ENCODE peak calls at places on chromosomes 12 and 14, in nine cellular contexts. One of them, this sample, is unnamed.

GRCh38 chr12:57989837-57990236 is 48.5 kb downstream of the ATP23 start:
- ATAC-seq in IMR-90: no peak
- ATAC-seq in right lobe of liver: no peak
- ATAC-seq in upper lobe of right lung: no peak
- ATAC-seq in Panc1: no peak
- ATAC-seq in HepG2: no peak
- ATAC-seq in activated B cell treated with CpG ODN at 0.5 μM for 24 hours: no peak
- ATAC-seq in left cardiac atrium: no peak
- ATAC-seq in heart left ventricle: no peak
- ATAC-seq in this sample: no peak

GRCh38 chr14:78985668-78986073 is 815.5 kb downstream of the NRXN3 start:
- ATAC-seq in activated B cell treated with CpG ODN at 0.5 μM for 24 hours: no peak
- ATAC-seq in Panc1: no peak
- ATAC-seq in left cardiac atrium: no peak
- ATAC-seq in HepG2: no peak
- ATAC-seq in IMR-90: no peak
- ATAC-seq in upper lobe of right lung: no peak
- ATAC-seq in right lobe of liver: no peak
- ATAC-seq in heart left ventricle: no peak
- ATAC-seq in this sample: no peak

GRCh38 chr12:65565601-65566560 is 258.4 kb upstream of the HMGA2 start:
- ATAC-seq in left cardiac atrium: peak; percentile 84
- ATAC-seq in right lobe of liver: no peak
- ATAC-seq in activated B cell treated with CpG ODN at 0.5 μM for 24 hours: no peak
- ATAC-seq in IMR-90: peak; percentile 78
- ATAC-seq in heart left ventricle: peak; percentile 34
- ATAC-seq in HepG2: no peak
- ATAC-seq in Panc1: no peak
- ATAC-seq in upper lobe of right lung: peak; percentile 31
- ATAC-seq in this sample: no peak

GRCh38 chr14:104297721-104298401 is 159.5 kb downstream of the KIF26A start:
- ATAC-seq in IMR-90: no peak
- ATAC-seq in left cardiac atrium: no peak
- ATAC-seq in Panc1: no peak
- ATAC-seq in HepG2: no peak
- ATAC-seq in heart left ventricle: no peak
- ATAC-seq in activated B cell treated with CpG ODN at 0.5 μM for 24 hours: no peak
- ATAC-seq in right lobe of liver: no peak
- ATAC-seq in upper lobe of right lung: no peak
- ATAC-seq in this sample: no peak

GRCh38 chr12:26187014-26187413 is 8.4 kb upstream of the SSPN start:
- ATAC-seq in right lobe of liver: no peak
- ATAC-seq in left cardiac atrium: peak; percentile 61
- ATAC-seq in activated B cell treated with CpG ODN at 0.5 μM for 24 hours: no peak
- ATAC-seq in Panc1: no peak
- ATAC-seq in upper lobe of right lung: no peak
- ATAC-seq in heart left ventricle: no peak
- ATAC-seq in HepG2: no peak
- ATAC-seq in IMR-90: no peak
- ATAC-seq in this sample: no peak

GRCh38 chr14:73026845-73027542 is at the start of gene ZFYVE1:
- ATAC-seq in Panc1: peak; percentile 99
- ATAC-seq in upper lobe of right lung: peak; percentile 100
- ATAC-seq in HepG2: peak; percentile 99
- ATAC-seq in IMR-90: peak; percentile 99
- ATAC-seq in heart left ventricle: peak; percentile 100
- ATAC-seq in right lobe of liver: peak; percentile 100
- ATAC-seq in activated B cell treated with CpG ODN at 0.5 μM for 24 hours: peak; percentile 99
- ATAC-seq in left cardiac atrium: peak; percentile 100
- ATAC-seq in this sample: peak; percentile 100

GRCh38 chr14:92798811-92799210 is 4.7 kb downstream of the GOLGA5 start:
- ATAC-seq in HepG2: no peak
- ATAC-seq in activated B cell treated with CpG ODN at 0.5 μM for 24 hours: no peak
- ATAC-seq in right lobe of liver: no peak
- ATAC-seq in left cardiac atrium: no peak
- ATAC-seq in IMR-90: no peak
- ATAC-seq in upper lobe of right lung: no peak
- ATAC-seq in heart left ventricle: no peak
- ATAC-seq in Panc1: no peak
- ATAC-seq in this sample: no peak

GRCh38 chr14:102464006-102464405 is 45.6 kb downstream of the ANKRD9 start:
- ATAC-seq in left cardiac atrium: no peak
- ATAC-seq in activated B cell treated with CpG ODN at 0.5 μM for 24 hours: no peak
- ATAC-seq in right lobe of liver: no peak
- ATAC-seq in heart left ventricle: no peak
- ATAC-seq in IMR-90: no peak
- ATAC-seq in HepG2: no peak
- ATAC-seq in upper lobe of right lung: no peak
- ATAC-seq in Panc1: no peak
- ATAC-seq in this sample: no peak

GRCh38 chr12:124994435-124994975 is 1.1 kb downstream of the BRI3BP start:
- ATAC-seq in Panc1: no peak
- ATAC-seq in IMR-90: no peak
- ATAC-seq in activated B cell treated with CpG ODN at 0.5 μM for 24 hours: peak; percentile 38
- ATAC-seq in heart left ventricle: peak; percentile 25
- ATAC-seq in right lobe of liver: peak; percentile 5
- ATAC-seq in upper lobe of right lung: peak; percentile 37
- ATAC-seq in HepG2: peak; percentile 15
- ATAC-seq in left cardiac atrium: peak; percentile 17
- ATAC-seq in this sample: peak; percentile 57

GRCh38 chr14:105710119-105711057 is 184.0 kb downstream of the TMEM121 start:
- ATAC-seq in HepG2: no peak
- ATAC-seq in activated B cell treated with CpG ODN at 0.5 μM for 24 hours: no peak
- ATAC-seq in heart left ventricle: peak; percentile 3
- ATAC-seq in upper lobe of right lung: peak; percentile 2
- ATAC-seq in left cardiac atrium: no peak
- ATAC-seq in IMR-90: no peak
- ATAC-seq in right lobe of liver: no peak
- ATAC-seq in Panc1: no peak
- ATAC-seq in this sample: no peak

GRCh38 chr14:102540310-102541028 is 30.9 kb upstream of the ANKRD9 start:
- ATAC-seq in HepG2: peak; percentile 15
- ATAC-seq in left cardiac atrium: no peak
- ATAC-seq in IMR-90: peak; percentile 30
- ATAC-seq in heart left ventricle: no peak
- ATAC-seq in right lobe of liver: no peak
- ATAC-seq in upper lobe of right lung: no peak
- ATAC-seq in activated B cell treated with CpG ODN at 0.5 μM for 24 hours: no peak
- ATAC-seq in Panc1: no peak
- ATAC-seq in this sample: no peak

GRCh38 chr14:94361682-94362081 is 26.7 kb downstream of the SERPINA1 start:
- ATAC-seq in heart left ventricle: no peak
- ATAC-seq in right lobe of liver: peak; percentile 18
- ATAC-seq in upper lobe of right lung: no peak
- ATAC-seq in Panc1: no peak
- ATAC-seq in activated B cell treated with CpG ODN at 0.5 μM for 24 hours: no peak
- ATAC-seq in HepG2: peak; percentile 23
- ATAC-seq in left cardiac atrium: no peak
- ATAC-seq in IMR-90: no peak
- ATAC-seq in this sample: no peak

GRCh38 chr14:23153891-23154796 is 29.3 kb downstream of the SLC7A8 start:
- ATAC-seq in right lobe of liver: peak; percentile 78
- ATAC-seq in heart left ventricle: peak; percentile 93
- ATAC-seq in HepG2: peak; percentile 11
- ATAC-seq in IMR-90: no peak
- ATAC-seq in left cardiac atrium: peak; percentile 88
- ATAC-seq in upper lobe of right lung: peak; percentile 95
- ATAC-seq in activated B cell treated with CpG ODN at 0.5 μM for 24 hours: no peak
- ATAC-seq in Panc1: no peak
- ATAC-seq in this sample: no peak

GRCh38 chr12:22518998-22519397 is 25.3 kb downstream of the C2CD5 start:
- ATAC-seq in IMR-90: no peak
- ATAC-seq in upper lobe of right lung: no peak
- ATAC-seq in left cardiac atrium: no peak
- ATAC-seq in heart left ventricle: peak; percentile 22
- ATAC-seq in Panc1: no peak
- ATAC-seq in activated B cell treated with CpG ODN at 0.5 μM for 24 hours: no peak
- ATAC-seq in right lobe of liver: no peak
- ATAC-seq in HepG2: no peak
- ATAC-seq in this sample: no peak

GRCh38 chr12:94586589-94587259 is 63.6 kb downstream of the TMCC3 start:
- ATAC-seq in Panc1: peak; percentile 62
- ATAC-seq in upper lobe of right lung: no peak
- ATAC-seq in heart left ventricle: no peak
- ATAC-seq in activated B cell treated with CpG ODN at 0.5 μM for 24 hours: no peak
- ATAC-seq in right lobe of liver: no peak
- ATAC-seq in left cardiac atrium: peak; percentile 32
- ATAC-seq in HepG2: no peak
- ATAC-seq in IMR-90: no peak
- ATAC-seq in this sample: no peak

GRCh38 chr12:16475521-16475920 is 128.1 kb downstream of the MGST1 start:
- ATAC-seq in upper lobe of right lung: peak; percentile 79
- ATAC-seq in Panc1: no peak
- ATAC-seq in activated B cell treated with CpG ODN at 0.5 μM for 24 hours: no peak
- ATAC-seq in right lobe of liver: no peak
- ATAC-seq in IMR-90: no peak
- ATAC-seq in HepG2: no peak
- ATAC-seq in heart left ventricle: no peak
- ATAC-seq in left cardiac atrium: no peak
- ATAC-seq in this sample: no peak

GRCh38 chr12:104054681-104055346 is 4.8 kb upstream of the GLT8D2 start:
- ATAC-seq in Panc1: no peak
- ATAC-seq in right lobe of liver: no peak
- ATAC-seq in activated B cell treated with CpG ODN at 0.5 μM for 24 hours: no peak
- ATAC-seq in IMR-90: no peak
- ATAC-seq in left cardiac atrium: no peak
- ATAC-seq in HepG2: no peak
- ATAC-seq in heart left ventricle: no peak
- ATAC-seq in upper lobe of right lung: no peak
- ATAC-seq in this sample: no peak

GRCh38 chr14:65565948-65566347 is 153.4 kb downstream of the FUT8 start:
- ATAC-seq in Panc1: no peak
- ATAC-seq in HepG2: no peak
- ATAC-seq in heart left ventricle: no peak
- ATAC-seq in right lobe of liver: no peak
- ATAC-seq in upper lobe of right lung: no peak
- ATAC-seq in left cardiac atrium: no peak
- ATAC-seq in activated B cell treated with CpG ODN at 0.5 μM for 24 hours: no peak
- ATAC-seq in IMR-90: no peak
- ATAC-seq in this sample: no peak

GRCh38 chr12:26441434-26441833 is 246.1 kb downstream of the SSPN start:
- ATAC-seq in heart left ventricle: no peak
- ATAC-seq in left cardiac atrium: no peak
- ATAC-seq in HepG2: no peak
- ATAC-seq in activated B cell treated with CpG ODN at 0.5 μM for 24 hours: no peak
- ATAC-seq in right lobe of liver: no peak
- ATAC-seq in Panc1: no peak
- ATAC-seq in IMR-90: no peak
- ATAC-seq in upper lobe of right lung: no peak
- ATAC-seq in this sample: no peak

GRCh38 chr12:94260717-94261116 is 112.3 kb downstream of the PLXNC1 start:
- ATAC-seq in right lobe of liver: no peak
- ATAC-seq in heart left ventricle: peak; percentile 50
- ATAC-seq in upper lobe of right lung: no peak
- ATAC-seq in activated B cell treated with CpG ODN at 0.5 μM for 24 hours: no peak
- ATAC-seq in left cardiac atrium: peak; percentile 26
- ATAC-seq in IMR-90: no peak
- ATAC-seq in Panc1: no peak
- ATAC-seq in HepG2: no peak
- ATAC-seq in this sample: no peak

GRCh38 chr14:22898302-22898894 is 15.4 kb downstream of the REM2 start:
- ATAC-seq in heart left ventricle: no peak
- ATAC-seq in right lobe of liver: no peak
- ATAC-seq in left cardiac atrium: peak; percentile 77
- ATAC-seq in IMR-90: peak; percentile 82
- ATAC-seq in activated B cell treated with CpG ODN at 0.5 μM for 24 hours: no peak
- ATAC-seq in HepG2: no peak
- ATAC-seq in Panc1: no peak
- ATAC-seq in upper lobe of right lung: no peak
- ATAC-seq in this sample: no peak

GRCh38 chr14:59161571-59162175 is 26.8 kb upstream of the DAAM1 start:
- ATAC-seq in right lobe of liver: no peak
- ATAC-seq in HepG2: peak; percentile 94
- ATAC-seq in activated B cell treated with CpG ODN at 0.5 μM for 24 hours: no peak
- ATAC-seq in IMR-90: peak; percentile 40
- ATAC-seq in Panc1: no peak
- ATAC-seq in left cardiac atrium: peak; percentile 85
- ATAC-seq in heart left ventricle: peak; percentile 71
- ATAC-seq in upper lobe of right lung: peak; percentile 43
- ATAC-seq in this sample: peak; percentile 55

GRCh38 chr12:13084898-13085640 is 18.4 kb downstream of the GSG1 start:
- ATAC-seq in left cardiac atrium: no peak
- ATAC-seq in Panc1: no peak
- ATAC-seq in right lobe of liver: no peak
- ATAC-seq in HepG2: no peak
- ATAC-seq in activated B cell treated with CpG ODN at 0.5 μM for 24 hours: no peak
- ATAC-seq in upper lobe of right lung: no peak
- ATAC-seq in IMR-90: no peak
- ATAC-seq in heart left ventricle: no peak
- ATAC-seq in this sample: no peak

GRCh38 chr12:51973560-51973959 is 22.1 kb downstream of the ACVR1B start:
- ATAC-seq in HepG2: no peak
- ATAC-seq in upper lobe of right lung: no peak
- ATAC-seq in heart left ventricle: no peak
- ATAC-seq in IMR-90: no peak
- ATAC-seq in left cardiac atrium: peak; percentile 8
- ATAC-seq in activated B cell treated with CpG ODN at 0.5 μM for 24 hours: no peak
- ATAC-seq in right lobe of liver: no peak
- ATAC-seq in Panc1: no peak
- ATAC-seq in this sample: no peak

GRCh38 chr14:96178674-96179321 is 25.8 kb upstream of the BDKRB2 start:
- ATAC-seq in Panc1: no peak
- ATAC-seq in activated B cell treated with CpG ODN at 0.5 μM for 24 hours: no peak
- ATAC-seq in heart left ventricle: no peak
- ATAC-seq in IMR-90: peak; percentile 4
- ATAC-seq in upper lobe of right lung: no peak
- ATAC-seq in left cardiac atrium: no peak
- ATAC-seq in HepG2: peak; percentile 86
- ATAC-seq in right lobe of liver: no peak
- ATAC-seq in this sample: no peak

GRCh38 chr14:64639340-64639821 is 64.8 kb upstream of the PLEKHG3 start:
- ATAC-seq in IMR-90: peak; percentile 42
- ATAC-seq in HepG2: no peak
- ATAC-seq in left cardiac atrium: no peak
- ATAC-seq in Panc1: no peak
- ATAC-seq in upper lobe of right lung: no peak
- ATAC-seq in heart left ventricle: no peak
- ATAC-seq in activated B cell treated with CpG ODN at 0.5 μM for 24 hours: no peak
- ATAC-seq in right lobe of liver: peak; percentile 58
- ATAC-seq in this sample: no peak

GRCh38 chr12:24499151-24500146 is 449.5 kb downstream of the BCAT1 start:
- ATAC-seq in heart left ventricle: peak; percentile 48
- ATAC-seq in HepG2: no peak
- ATAC-seq in right lobe of liver: peak; percentile 62
- ATAC-seq in left cardiac atrium: peak; percentile 78
- ATAC-seq in Panc1: no peak
- ATAC-seq in IMR-90: peak; percentile 60
- ATAC-seq in upper lobe of right lung: no peak
- ATAC-seq in activated B cell treated with CpG ODN at 0.5 μM for 24 hours: no peak
- ATAC-seq in this sample: no peak

GRCh38 chr14:31232081-31232480 is 24.5 kb upstream of the HECTD1 start:
- ATAC-seq in HepG2: no peak
- ATAC-seq in activated B cell treated with CpG ODN at 0.5 μM for 24 hours: no peak
- ATAC-seq in heart left ventricle: no peak
- ATAC-seq in right lobe of liver: no peak
- ATAC-seq in left cardiac atrium: no peak
- ATAC-seq in Panc1: no peak
- ATAC-seq in IMR-90: no peak
- ATAC-seq in upper lobe of right lung: no peak
- ATAC-seq in this sample: no peak

GRCh38 chr14:21229821-21230220 is 39.4 kb downstream of the HNRNPC start:
- ATAC-seq in left cardiac atrium: no peak
- ATAC-seq in Panc1: no peak
- ATAC-seq in IMR-90: no peak
- ATAC-seq in upper lobe of right lung: no peak
- ATAC-seq in HepG2: no peak
- ATAC-seq in activated B cell treated with CpG ODN at 0.5 μM for 24 hours: no peak
- ATAC-seq in heart left ventricle: no peak
- ATAC-seq in right lobe of liver: peak; percentile 14
- ATAC-seq in this sample: no peak

GRCh38 chr14:28057286-28058011 is 709.1 kb upstream of the FOXG1 start:
- ATAC-seq in right lobe of liver: peak; percentile 93
- ATAC-seq in activated B cell treated with CpG ODN at 0.5 μM for 24 hours: no peak
- ATAC-seq in Panc1: no peak
- ATAC-seq in heart left ventricle: no peak
- ATAC-seq in left cardiac atrium: no peak
- ATAC-seq in upper lobe of right lung: peak; percentile 72
- ATAC-seq in IMR-90: no peak
- ATAC-seq in HepG2: peak; percentile 55
- ATAC-seq in this sample: no peak

This sample was measured in stimulated activated memory B cell treated with anti-CD40 and anti-IgM and Interleukin-4, amounts not matched to agents 10 μg/mL and 1 μg/mL and 100 μg/mL, for 72 hours.